ENCODE peak calls at places on chromosomes 6 and 20, in eight cellular contexts. X is uterus, W is IMR-90, I is lower lobe of right lung, H is Peyer's patch, Q is heart right ventricle, L is pancreas, U is tibial nerve. R is an unnamed sample. For H3K4me1, the result is how much of the 10 kb centered on the place peaks cover.

GRCh38 chr6:2168480-2168879 is 76.9 kb downstream of the GMDS start:
- DNase-seq in X (no peak), W (peak), I (no peak), H (no peak), Q (no peak), L (no peak), U (no peak), R (no peak)

GRCh38 chr6:151377095-151377494 is 14.3 kb downstream of the ZBTB2 start:
- DNase-seq in X (no peak), W (no peak), I (no peak), H (no peak), Q (no peak), L (no peak), U (no peak), R (no peak)

GRCh38 chr6:145820000-145820399 is 5.4 kb upstream of the FBXO30 start:
- DNase-seq in X (no peak), W (no peak), I (no peak), H (no peak), Q (no peak), L (no peak), U (no peak), R (no peak)

GRCh38 chr6:129923520-129923919 is 62.4 kb upstream of the TMEM244 start:
- DNase-seq in X (no peak), W (peak), I (no peak), H (no peak), Q (no peak), L (no peak), U (no peak), R (no peak)

GRCh38 chr20:63134201-63134612 is 81.7 kb downstream of the YTHDF1 start:
- DNase-seq in X (no peak), W (no peak), I (peak), H (no peak), Q (peak), L (no peak), U (no peak), R (no peak)

GRCh38 chr6:150588862-150589499 is 10.7 kb upstream of the PLEKHG1 start:
- DNase-seq in X (no peak), W (no peak), I (no peak), H (no peak), Q (no peak), L (no peak), U (no peak), R (no peak)

GRCh38 chr6:130326496-130326895 is 39.3 kb upstream of the TMEM200A start:
- DNase-seq in X (no peak), W (no peak), I (no peak), H (no peak), Q (no peak), L (no peak), U (no peak), R (no peak)

GRCh38 chr20:25300496-25301170 is 52.7 kb downstream of the PYGB start:
- DNase-seq in X (no peak), W (peak), I (no peak), H (no peak), Q (no peak), L (no peak), U (no peak), R (peak)

GRCh38 chr6:142927274-142927586 is 17.7 kb downstream of the HIVEP2 start:
- DNase-seq in X (no peak), W (no peak), I (no peak), H (no peak), Q (no peak), L (no peak), U (no peak), R (no peak)

GRCh38 chr6:158744986-158745430 is 74.2 kb downstream of the EZR start:
- DNase-seq in X (no peak), W (no peak), I (no peak), H (no peak), Q (no peak), L (no peak), U (no peak), R (no peak)

GRCh38 chr20:16415079-16415478 is 158.2 kb downstream of the KIF16B start:
- DNase-seq in X (no peak), W (peak), I (no peak), H (no peak), Q (no peak), L (no peak), U (no peak), R (no peak)

GRCh38 chr6:113701552-113702254 is 155.4 kb upstream of the MARCKS start:
- DNase-seq in X (no peak), W (no peak), I (no peak), H (no peak), Q (no peak), L (peak), U (no peak), R (no peak)

GRCh38 chr6:8939615-8940014 is 504.3 kb upstream of the SLC35B3 start:
- DNase-seq in X (no peak), W (no peak), I (no peak), H (no peak), Q (no peak), L (no peak), U (no peak), R (no peak)

GRCh38 chr6:217048-217659 is 75.1 kb upstream of the DUSP22 start:
- DNase-seq in X (no peak), W (no peak), I (no peak), H (peak), Q (no peak), L (no peak), U (no peak), R (peak)

GRCh38 chr6:155013457-155013876 is 18.4 kb downstream of the TIAM2 start:
- DNase-seq in X (no peak), W (peak), I (no peak), H (no peak), Q (no peak), L (no peak), U (no peak), R (no peak)

GRCh38 chr20:6466065-6466810 is 301.2 kb upstream of the BMP2 start:
- DNase-seq in X (no peak), W (peak), I (no peak), H (no peak), Q (no peak), L (no peak), U (no peak), R (no peak)

GRCh38 chr6:135675862-135676261 is 175.6 kb upstream of the PDE7B start:
- DNase-seq in X (no peak), W (peak), I (no peak), H (no peak), Q (no peak), L (no peak), U (no peak), R (no peak)

GRCh38 chr6:17456711-17457110 is 63.3 kb downstream of the CAP2 start:
- DNase-seq in X (no peak), W (no peak), I (no peak), H (no peak), Q (no peak), L (no peak), U (no peak), R (no peak)

GRCh38 chr6:89148016-89148750 is 2.3 kb downstream of the PM20D2 start:
- DNase-seq in X (no peak), W (peak), I (no peak), H (no peak), Q (no peak), L (no peak), U (no peak), R (no peak)

DNA sequence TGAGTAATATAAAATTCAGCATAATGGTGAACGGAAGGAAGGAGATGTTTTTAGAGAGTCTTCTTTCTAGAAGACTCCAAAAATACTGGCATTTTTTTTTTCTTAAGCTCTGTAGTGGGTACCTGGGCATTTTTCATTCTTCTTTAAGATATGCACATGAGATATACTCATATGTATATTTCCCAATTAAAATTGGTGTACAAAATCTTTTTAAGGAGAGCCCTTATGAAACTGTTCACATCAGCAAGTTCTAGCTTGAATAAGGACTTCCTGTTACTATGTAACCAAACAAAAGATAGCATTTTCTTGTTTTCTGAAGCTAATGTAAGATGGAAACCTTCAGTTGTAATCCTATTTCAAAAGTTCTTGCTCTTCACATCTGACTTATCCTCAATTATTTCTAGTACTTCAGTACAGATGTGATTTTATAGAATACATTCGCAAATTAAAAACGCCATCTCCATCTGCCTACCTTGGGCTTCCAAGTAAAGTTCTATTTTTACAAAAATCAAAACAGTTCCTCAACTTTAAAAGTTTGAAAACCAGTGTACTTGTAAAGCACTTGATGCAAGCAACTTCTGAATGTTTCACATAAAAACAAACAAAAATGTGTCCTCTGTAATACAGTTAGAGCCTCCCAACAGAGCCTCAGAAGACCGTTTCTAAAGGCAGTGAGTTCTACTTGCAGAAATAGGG is 566 bp upstream of the MANEA start:
- DNase-seq in X (no peak), W (peak), I (no peak), H (no peak), Q (no peak), L (no peak), U (no peak), R (no peak)
- H3K4me1 ChIP-seq in X (under half), W (under half), I (under half), H (under half), Q (under half), L (under half), U (under half), R (under half)

DNA sequence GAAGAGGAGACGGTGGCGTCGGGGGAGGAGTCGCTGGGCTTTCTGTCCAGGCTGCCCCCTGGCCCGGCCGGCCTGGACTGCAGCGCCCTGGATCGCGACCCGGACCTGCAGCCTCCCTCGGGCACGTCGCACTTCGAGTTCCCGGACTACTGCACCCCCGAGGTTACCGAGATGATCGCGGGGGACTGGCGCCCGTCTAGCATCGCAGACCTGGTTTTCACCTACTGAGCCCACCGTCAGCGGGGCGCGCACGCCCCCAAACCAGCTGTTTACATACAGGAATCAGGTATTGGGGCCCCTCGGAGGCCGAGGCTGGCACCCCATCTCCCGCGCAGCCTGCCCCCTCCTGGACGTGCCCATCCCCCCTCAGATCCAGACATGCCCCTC is 1.3 kb downstream of the SOX12 start:
- DNase-seq in X (no peak), W (no peak), I (peak), H (no peak), Q (no peak), L (peak), U (no peak), R (no peak)
- H3K27ac ChIP-seq in X (peak), W (peak), I (peak), H (peak), Q (peak), L (peak), U (peak), R (peak)

GRCh38 chr20:30892704-30893345 is 364.6 kb upstream of the DEFB115 start:
- DNase-seq in X (no peak), W (no peak), I (no peak), H (no peak), Q (no peak), L (no peak), U (no peak), R (no peak)
- H3K4me3 ChIP-seq in X (no peak), W (no peak), I (no peak), H (no peak), Q (no peak), L (no peak), U (no peak), R (no peak)

DNA sequence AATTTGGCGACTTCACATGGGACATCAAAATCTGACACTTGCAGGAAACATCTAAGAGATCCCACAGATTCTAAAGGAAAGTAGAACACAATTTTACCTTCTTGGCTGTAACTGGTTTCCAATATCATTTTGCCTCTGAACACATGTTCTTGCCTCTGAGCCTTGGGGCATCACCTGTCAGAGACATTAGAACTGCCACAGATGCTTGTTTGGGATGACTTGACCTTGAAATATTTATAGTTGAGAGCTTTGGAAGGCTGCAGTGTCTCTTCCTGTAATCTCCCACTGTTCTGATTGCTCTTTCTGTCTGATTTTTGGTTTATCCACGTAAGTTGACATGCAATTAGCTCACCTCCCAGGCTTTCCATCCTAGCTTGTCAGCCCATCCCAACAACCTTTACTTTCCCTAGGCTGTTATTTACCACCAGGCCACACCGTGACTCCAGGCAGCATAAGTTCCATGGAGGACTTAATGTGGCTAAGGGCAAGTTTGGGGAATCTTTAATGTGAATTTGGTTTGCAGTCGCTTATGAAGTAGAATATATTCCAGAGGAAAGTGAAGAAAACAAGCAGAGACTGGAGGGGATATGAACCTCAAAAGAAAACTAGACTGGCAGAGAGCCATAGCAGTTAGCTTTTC is 256.5 kb upstream of the RIN2 start:
- DNase-seq in X (no peak), W (no peak), I (no peak), H (no peak), Q (no peak), L (no peak), U (no peak), R (no peak)
- H3K4me1 ChIP-seq in X (under half), W (under half), I (under half), H (under half), Q (under half), L (under half), U (under half), R (under half)

DNA sequence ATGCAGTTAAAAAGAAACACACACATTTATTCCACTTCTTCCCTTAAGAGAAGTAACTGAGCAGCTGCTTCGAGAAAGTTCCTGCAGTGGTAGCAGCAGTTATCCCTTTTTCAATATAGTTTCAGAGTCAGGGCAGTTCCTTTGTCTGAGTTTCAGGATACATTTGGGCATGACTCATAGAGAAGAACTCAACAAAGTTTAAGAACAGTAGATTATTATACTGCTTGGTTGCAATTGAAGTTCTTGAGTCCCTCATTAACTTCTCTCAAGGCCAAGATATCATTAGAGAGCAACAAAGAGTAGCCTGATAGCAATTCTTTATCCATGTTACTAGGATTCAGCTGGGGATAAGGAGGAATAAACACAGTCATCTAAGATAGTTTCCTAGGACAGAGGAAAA is 54.4 kb downstream of the TPD52L1 start:
- DNase-seq in X (no peak), W (peak), I (no peak), H (no peak), Q (no peak), L (no peak), U (no peak), R (no peak)
- H3K27ac ChIP-seq in X (no peak), W (no peak), I (no peak), H (no peak), Q (peak), L (peak), U (no peak), R (no peak)

GRCh38 chr6:42959917-42960242 is 674 bp upstream of the GNMT start:
- DNase-seq in X (no peak), W (no peak), I (no peak), H (no peak), Q (no peak), L (no peak), U (no peak), R (no peak)
- H3K4me3 ChIP-seq in X (peak), W (no peak), I (peak), H (peak), Q (peak), L (peak), U (peak), R (peak)

DNA sequence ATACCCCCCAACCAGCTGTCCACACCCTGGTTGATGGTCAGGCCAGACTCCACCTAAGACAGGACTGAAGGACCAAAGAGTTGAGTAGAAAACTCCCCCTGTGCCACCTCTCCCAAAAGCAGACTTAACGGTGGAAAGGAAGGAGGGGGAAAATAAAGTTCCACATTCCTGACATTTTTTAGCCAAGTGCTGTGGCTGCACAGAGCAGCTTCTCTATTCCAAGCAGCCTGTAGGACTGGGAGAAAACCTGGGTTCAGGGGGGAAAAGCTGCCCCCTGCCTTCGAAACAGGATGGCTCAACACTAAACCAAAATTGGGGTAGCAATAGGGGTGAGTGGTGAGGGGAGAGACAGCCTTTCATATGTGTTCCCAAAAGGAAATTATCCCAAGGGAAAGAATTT is 3.6 kb downstream of the TRAM2 start:
- DNase-seq in X (no peak), W (no peak), I (no peak), H (no peak), Q (no peak), L (no peak), U (no peak), R (no peak)
- H3K4me1 ChIP-seq in X (under half), W (under half), I (half or more), H (under half), Q (half or more), L (under half), U (half or more), R (under half)

GRCh38 chr6:111746983-111747773 is 126.1 kb downstream of the FYN start:
- DNase-seq in X (no peak), W (no peak), I (no peak), H (no peak), Q (no peak), L (no peak), U (no peak), R (no peak)
- H3K27ac ChIP-seq in X (peak), W (no peak), I (peak), H (no peak), Q (peak), L (no peak), U (no peak), R (peak)

GRCh38 chr6:118625833-118626232 is 25.6 kb downstream of the CEP85L start:
- DNase-seq in X (no peak), W (no peak), I (no peak), H (no peak), Q (no peak), L (no peak), U (no peak), R (no peak)
- H3K4me3 ChIP-seq in X (no peak), W (no peak), I (no peak), H (no peak), Q (no peak), L (no peak), U (no peak), R (no peak)

GRCh38 chr6:157570104-157570503 is 189.1 kb downstream of the ZDHHC14 start:
- DNase-seq in X (no peak), W (no peak), I (no peak), H (no peak), Q (no peak), L (no peak), U (no peak), R (no peak)
- H3K4me1 ChIP-seq in X (under half), W (under half), I (under half), H (under half), Q (under half), L (under half), U (under half), R (under half)